ENCODE peak calls at places on chromosomes 16 and 17, in four cellular contexts. One of them, this sample, is unnamed.

GRCh38 chr17:50640701-50641338 is 6.1 kb downstream of the ABCC3 start:
- DNase-seq in aorta: peak
- DNase-seq in left ventricle myocardium inferior: no peak
- DNase-seq in PC-3: peak
- DNase-seq in this sample: no peak

GRCh38 chr16:50999181-50999580 is 151.9 kb downstream of the SALL1 start:
- DNase-seq in left ventricle myocardium inferior: no peak
- DNase-seq in PC-3: no peak
- DNase-seq in aorta: no peak
- DNase-seq in this sample: no peak

GRCh38 chr16:3881499-3881995 is 1.0 kb upstream of the CREBBP start:
- DNase-seq in aorta: peak
- DNase-seq in PC-3: no peak
- DNase-seq in left ventricle myocardium inferior: no peak
- DNase-seq in this sample: no peak

GRCh38 chr17:3959295-3959899 is 4.8 kb downstream of the ATP2A3 start:
- DNase-seq in aorta: no peak
- DNase-seq in PC-3: peak
- DNase-seq in left ventricle myocardium inferior: no peak
- DNase-seq in this sample: no peak

GRCh38 chr17:63540581-63540980 is 9.7 kb upstream of the DCAF7 start:
- DNase-seq in left ventricle myocardium inferior: no peak
- DNase-seq in aorta: no peak
- DNase-seq in PC-3: no peak
- DNase-seq in this sample: no peak

GRCh38 chr17:8091033-8091687 is 3.6 kb upstream of the ALOX12B start:
- DNase-seq in aorta: no peak
- DNase-seq in left ventricle myocardium inferior: no peak
- DNase-seq in PC-3: no peak
- DNase-seq in this sample: no peak

GRCh38 chr17:68868708-68869107 is 86.5 kb downstream of the ABCA8 start:
- DNase-seq in PC-3: peak
- DNase-seq in left ventricle myocardium inferior: no peak
- DNase-seq in aorta: no peak
- DNase-seq in this sample: no peak

GRCh38 chr16:48370234-48370633 is 15.0 kb downstream of the SIAH1 start:
- DNase-seq in PC-3: no peak
- DNase-seq in left ventricle myocardium inferior: no peak
- DNase-seq in aorta: no peak
- DNase-seq in this sample: no peak

GRCh38 chr17:81037783-81038733 is 3.1 kb downstream of the BAIAP2 start:
- DNase-seq in PC-3: no peak
- DNase-seq in aorta: no peak
- DNase-seq in left ventricle myocardium inferior: no peak
- DNase-seq in this sample: no peak

GRCh38 chr17:1340371-1340770 is 59.7 kb downstream of the YWHAE start:
- DNase-seq in PC-3: no peak
- DNase-seq in left ventricle myocardium inferior: no peak
- DNase-seq in aorta: no peak
- DNase-seq in this sample: no peak

GRCh38 chr17:48575066-48575582 is 3.0 kb downstream of the HOXB4 start:
- DNase-seq in aorta: no peak
- DNase-seq in left ventricle myocardium inferior: no peak
- DNase-seq in PC-3: peak
- DNase-seq in this sample: no peak

GRCh38 chr17:56297142-56297541 is 143.9 kb downstream of the ANKFN1 start:
- DNase-seq in PC-3: no peak
- DNase-seq in left ventricle myocardium inferior: no peak
- DNase-seq in aorta: no peak
- DNase-seq in this sample: no peak

GRCh38 chr16:89909777-89910716 is 8.6 kb upstream of the MC1R start:
- DNase-seq in aorta: peak
- DNase-seq in PC-3: peak
- DNase-seq in left ventricle myocardium inferior: peak
- DNase-seq in this sample: peak

GRCh38 chr16:79776243-79776884 is 175.8 kb upstream of the MAF start:
- DNase-seq in aorta: no peak
- DNase-seq in PC-3: no peak
- DNase-seq in left ventricle myocardium inferior: peak
- DNase-seq in this sample: no peak

GRCh38 chr17:61314368-61315078 is 85.1 kb upstream of the TBX2 start:
- DNase-seq in PC-3: no peak
- DNase-seq in left ventricle myocardium inferior: peak
- DNase-seq in aorta: peak
- DNase-seq in this sample: no peak

GRCh38 chr16:88407042-88407420 is 24.3 kb downstream of the ZNF469 start:
- DNase-seq in left ventricle myocardium inferior: no peak
- DNase-seq in aorta: no peak
- DNase-seq in PC-3: no peak
- DNase-seq in this sample: no peak

GRCh38 chr16:88405325-88406060 is 22.7 kb downstream of the ZNF469 start:
- DNase-seq in aorta: peak
- DNase-seq in PC-3: no peak
- DNase-seq in left ventricle myocardium inferior: no peak
- DNase-seq in this sample: no peak

GRCh38 chr16:88407807-88408206 is 25.0 kb downstream of the ZNF469 start:
- DNase-seq in PC-3: no peak
- DNase-seq in left ventricle myocardium inferior: no peak
- DNase-seq in aorta: no peak
- DNase-seq in this sample: no peak

GRCh38 chr16:88404769-88405168 is 22.0 kb downstream of the ZNF469 start:
- DNase-seq in aorta: no peak
- DNase-seq in PC-3: no peak
- DNase-seq in left ventricle myocardium inferior: no peak
- DNase-seq in this sample: no peak

DNA sequence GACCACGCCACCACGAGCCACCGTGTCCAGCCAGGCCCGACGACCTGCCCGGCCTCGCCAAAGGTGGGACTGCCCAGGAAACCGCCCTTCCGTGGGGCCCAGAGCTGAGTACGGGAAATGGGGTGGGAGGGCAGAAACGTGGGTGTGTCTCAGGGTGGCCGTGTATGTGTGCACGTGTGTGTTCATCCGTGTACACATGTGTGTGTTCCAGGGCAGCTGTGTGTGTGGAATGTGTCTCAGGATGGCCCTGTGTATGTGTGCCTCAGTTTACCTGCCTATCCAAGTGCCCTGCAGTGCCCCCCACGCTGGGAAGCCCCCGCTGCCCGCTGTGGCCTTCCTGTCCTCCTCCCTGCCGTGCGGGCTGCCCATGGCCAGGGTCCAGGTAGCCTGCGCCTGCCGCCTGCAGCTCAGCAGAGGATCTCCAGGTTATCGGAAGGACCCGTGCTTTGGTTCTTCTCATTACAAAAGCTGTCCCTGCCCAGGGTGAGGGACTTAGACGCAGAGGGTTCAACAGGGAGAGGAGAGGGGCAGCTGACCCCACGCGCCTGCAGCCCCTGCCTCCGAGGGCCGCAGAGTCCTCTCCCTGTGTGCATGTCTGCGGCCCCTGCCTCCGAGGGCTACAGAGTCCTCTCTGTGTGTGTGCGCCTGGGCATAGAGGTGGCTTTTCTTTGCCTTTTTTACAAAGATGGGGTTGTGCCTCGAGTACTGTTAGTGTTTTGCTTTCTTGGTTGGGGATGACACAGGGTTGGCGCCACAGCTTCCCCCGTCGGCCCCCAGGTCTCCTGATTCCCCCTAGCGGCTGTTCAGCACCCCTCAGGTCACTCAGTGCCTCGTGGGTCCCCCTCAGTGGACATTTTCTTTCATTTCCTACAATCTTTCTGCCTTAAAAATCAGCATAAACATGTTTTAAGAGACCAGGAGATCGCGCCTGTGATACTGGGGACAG is 23.6 kb downstream of the ZNF469 start:
- DNase-seq in left ventricle myocardium inferior: no peak
- DNase-seq in aorta: no peak
- DNase-seq in PC-3: no peak
- DNase-seq in this sample: no peak
- H3K27ac ChIP-seq in left ventricle myocardium inferior: no peak
- H3K27ac ChIP-seq in aorta: no peak
- H3K27ac ChIP-seq in PC-3: no peak
- H3K27ac ChIP-seq in this sample: no peak

GRCh38 chr17:42457107-42457787 is 1.4 kb upstream of the ATP6V0A1 start:
- DNase-seq in PC-3: no peak
- DNase-seq in left ventricle myocardium inferior: no peak
- DNase-seq in aorta: no peak
- DNase-seq in this sample: no peak

GRCh38 chr17:42460371-42460770 is 1.7 kb downstream of the ATP6V0A1 start:
- DNase-seq in PC-3: no peak
- DNase-seq in aorta: no peak
- DNase-seq in left ventricle myocardium inferior: no peak
- DNase-seq in this sample: no peak

GRCh38 chr17:42459256-42459982 is 741 bp downstream of the ATP6V0A1 start:
- DNase-seq in PC-3: no peak
- DNase-seq in left ventricle myocardium inferior: peak
- DNase-seq in aorta: peak
- DNase-seq in this sample: no peak

GRCh38 chr17:42458497-42459255 is at the start of gene ATP6V0A1:
- DNase-seq in left ventricle myocardium inferior: peak
- DNase-seq in aorta: peak
- DNase-seq in PC-3: no peak
- DNase-seq in this sample: peak

GRCh38 chr17:42459983-42460300 is 1.3 kb downstream of the ATP6V0A1 start:
- DNase-seq in left ventricle myocardium inferior: no peak
- DNase-seq in PC-3: no peak
- DNase-seq in aorta: no peak
- DNase-seq in this sample: no peak
- H3K27ac ChIP-seq in left ventricle myocardium inferior: peak
- H3K27ac ChIP-seq in PC-3: no peak
- H3K27ac ChIP-seq in aorta: no peak
- H3K27ac ChIP-seq in this sample: no peak

GRCh38 chr16:1309888-1310831 is 724 bp downstream of the UBE2I start:
- DNase-seq in left ventricle myocardium inferior: peak
- DNase-seq in aorta: peak
- DNase-seq in PC-3: no peak
- DNase-seq in this sample: peak

GRCh38 chr16:1311212-1311737 is 1.8 kb downstream of the UBE2I start:
- DNase-seq in PC-3: no peak
- DNase-seq in aorta: no peak
- DNase-seq in left ventricle myocardium inferior: no peak
- DNase-seq in this sample: no peak

GRCh38 chr16:1311738-1312458 is 2.5 kb downstream of the UBE2I start:
- DNase-seq in PC-3: no peak
- DNase-seq in left ventricle myocardium inferior: peak
- DNase-seq in aorta: no peak
- DNase-seq in this sample: no peak

GRCh38 chr16:1308977-1309885 is at the start of gene UBE2I:
- DNase-seq in left ventricle myocardium inferior: peak
- DNase-seq in PC-3: peak
- DNase-seq in aorta: peak
- DNase-seq in this sample: peak

GRCh38 chr16:1310832-1311200 is 1.4 kb downstream of the UBE2I start:
- DNase-seq in PC-3: no peak
- DNase-seq in left ventricle myocardium inferior: no peak
- DNase-seq in aorta: no peak
- DNase-seq in this sample: no peak
- H3K27ac ChIP-seq in PC-3: no peak
- H3K27ac ChIP-seq in left ventricle myocardium inferior: peak
- H3K27ac ChIP-seq in aorta: no peak
- H3K27ac ChIP-seq in this sample: peak

GRCh38 chr16:88065747-88066142 is 114.5 kb downstream of the BANP start:
- DNase-seq in left ventricle myocardium inferior: peak
- DNase-seq in aorta: peak
- DNase-seq in PC-3: no peak
- DNase-seq in this sample: no peak
- H3K27ac ChIP-seq in left ventricle myocardium inferior: no peak
- H3K27ac ChIP-seq in aorta: no peak
- H3K27ac ChIP-seq in PC-3: no peak
- H3K27ac ChIP-seq in this sample: no peak

DNA sequence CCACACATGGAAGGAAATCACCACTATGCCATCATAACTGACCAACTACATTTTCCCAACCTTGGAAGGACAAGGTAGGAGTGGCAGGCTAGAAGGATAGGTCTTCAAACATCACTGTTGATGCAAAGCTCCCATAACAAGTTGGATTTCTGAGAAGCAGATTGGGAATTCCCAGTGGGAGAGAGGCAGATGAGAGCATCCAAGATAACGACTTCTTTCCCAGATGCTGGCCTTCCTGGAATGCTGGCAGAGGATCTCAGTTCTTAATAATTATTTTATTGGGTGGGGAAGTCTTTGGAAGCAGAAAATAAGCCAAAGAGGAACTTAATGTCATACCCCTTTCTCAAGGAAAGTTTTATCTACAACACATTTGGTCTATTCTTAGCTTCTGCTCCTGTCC is 64.5 kb downstream of the MPRIP start:
- DNase-seq in left ventricle myocardium inferior: peak
- DNase-seq in PC-3: no peak
- DNase-seq in aorta: no peak
- DNase-seq in this sample: no peak
- H3K27ac ChIP-seq in left ventricle myocardium inferior: peak
- H3K27ac ChIP-seq in PC-3: no peak
- H3K27ac ChIP-seq in aorta: no peak
- H3K27ac ChIP-seq in this sample: peak

GRCh38 chr17:78541488-78542237 is 35.5 kb downstream of the DNAH17 start:
- DNase-seq in aorta: peak
- DNase-seq in PC-3: peak
- DNase-seq in left ventricle myocardium inferior: no peak
- DNase-seq in this sample: no peak

GRCh38 chr17:78537217-78537860 is 39.9 kb downstream of the DNAH17 start:
- DNase-seq in left ventricle myocardium inferior: no peak
- DNase-seq in aorta: peak
- DNase-seq in PC-3: no peak
- DNase-seq in this sample: no peak

GRCh38 chr17:78539771-78540170 is 37.4 kb downstream of the DNAH17 start:
- DNase-seq in PC-3: no peak
- DNase-seq in aorta: peak
- DNase-seq in left ventricle myocardium inferior: no peak
- DNase-seq in this sample: no peak

GRCh38 chr17:78535285-78536197 is 41.7 kb downstream of the DNAH17 start:
- DNase-seq in aorta: no peak
- DNase-seq in PC-3: peak
- DNase-seq in left ventricle myocardium inferior: no peak
- DNase-seq in this sample: no peak

GRCh38 chr17:78538033-78538776 is 39.0 kb downstream of the DNAH17 start:
- DNase-seq in left ventricle myocardium inferior: no peak
- DNase-seq in aorta: peak
- DNase-seq in PC-3: peak
- DNase-seq in this sample: no peak
- H3K27ac ChIP-seq in left ventricle myocardium inferior: no peak
- H3K27ac ChIP-seq in aorta: no peak
- H3K27ac ChIP-seq in PC-3: no peak
- H3K27ac ChIP-seq in this sample: no peak

GRCh38 chr17:44793885-44794698 is 35.3 kb downstream of the ADAM11 start:
- DNase-seq in left ventricle myocardium inferior: no peak
- DNase-seq in aorta: no peak
- DNase-seq in PC-3: no peak
- DNase-seq in this sample: no peak
- H3K27ac ChIP-seq in left ventricle myocardium inferior: peak
- H3K27ac ChIP-seq in aorta: peak
- H3K27ac ChIP-seq in PC-3: peak
- H3K27ac ChIP-seq in this sample: no peak

GRCh38 chr17:35915153-35915969 is 15.2 kb downstream of the RDM1 start:
- DNase-seq in aorta: no peak
- DNase-seq in PC-3: no peak
- DNase-seq in left ventricle myocardium inferior: no peak
- DNase-seq in this sample: no peak
- H3K27ac ChIP-seq in aorta: no peak
- H3K27ac ChIP-seq in PC-3: no peak
- H3K27ac ChIP-seq in left ventricle myocardium inferior: no peak
- H3K27ac ChIP-seq in this sample: no peak

This sample was measured in effector memory CD4-positive, alpha-beta T cell.